ENCODE peak calls at places on chromosomes 5 and 9, in five cellular contexts. V is left ventricle myocardium inferior, R is HCT116, Q is adrenal gland, A is IMR-90. N is an unnamed sample.

GRCh38 chr9:83444110-83444509 is 94.1 kb downstream of the FRMD3 start:
- DNase-seq in A (no peak), Q (peak; percentile 63), R (no peak), V (peak; percentile 69), N (no peak)

GRCh38 chr9:113957778-113958430 is 81.8 kb downstream of the ZNF618 start:
- DNase-seq in R (no peak), V (no peak), Q (no peak), A (peak; percentile 94), N (no peak)

GRCh38 chr9:73155389-73155788 is 3.7 kb downstream of the ANXA1 start:
- DNase-seq in A (no peak), Q (no peak), R (no peak), V (no peak), N (no peak)

GRCh38 chr5:111083323-111083722 is 8.8 kb upstream of the WDR36 start:
- DNase-seq in V (no peak), Q (no peak), R (no peak), A (no peak), N (no peak)

GRCh38 chr5:151406322-151406947 is 41.0 kb upstream of the SLC36A1 start:
- DNase-seq in V (no peak), R (peak; percentile 26), Q (peak; percentile 32), A (peak; percentile 4), N (peak; percentile 46)

GRCh38 chr5:155936520-155937406 is 390.2 kb upstream of the SGCD start:
- DNase-seq in A (no peak), V (no peak), Q (no peak), R (no peak), N (no peak)

GRCh38 chr5:55800924-55801323 is 50.2 kb upstream of the IL31RA start:
- DNase-seq in Q (no peak), R (no peak), V (no peak), A (no peak), N (no peak)

GRCh38 chr9:114417511-114417910 is 29.7 kb upstream of the AKNA start:
- DNase-seq in Q (no peak), A (peak; percentile 77), V (no peak), R (no peak), N (peak; percentile 30)

GRCh38 chr9:98314381-98315066 is 59.1 kb upstream of the TBC1D2 start:
- DNase-seq in A (peak; percentile 69), R (no peak), V (no peak), Q (no peak), N (peak; percentile 62)

GRCh38 chr9:79362100-79363081 is 209.4 kb upstream of the TLE4 start:
- DNase-seq in R (no peak), V (no peak), Q (no peak), A (peak; percentile 64), N (no peak)

GRCh38 chr5:53323511-53323910 is 156.9 kb upstream of the FST start:
- DNase-seq in Q (no peak), A (no peak), R (no peak), V (no peak), N (no peak)

GRCh38 chr5:107005653-107006052 is 665.1 kb downstream of the EFNA5 start:
- DNase-seq in Q (no peak), A (no peak), V (no peak), R (no peak), N (no peak)

GRCh38 chr5:172637740-172638139 is 3.3 kb upstream of the NEURL1B start:
- DNase-seq in V (no peak), A (no peak), R (no peak), Q (no peak), N (no peak)

GRCh38 chr5:131289738-131290137 is 25.9 kb downstream of the CDC42SE2 start:
- DNase-seq in A (no peak), Q (no peak), V (no peak), R (no peak), N (no peak)

GRCh38 chr5:13946111-13946510 is 1.6 kb upstream of the DNAH5 start:
- DNase-seq in A (peak; percentile 10), R (no peak), V (no peak), Q (no peak), N (no peak)

GRCh38 chr5:116478461-116478860 is 96.2 kb downstream of the SEMA6A start:
- DNase-seq in R (no peak), V (no peak), Q (no peak), A (no peak), N (peak; percentile 72)

GRCh38 chr9:94014066-94014654 is 59.0 kb upstream of the BARX1 start:
- DNase-seq in R (no peak), A (peak; percentile 49), Q (no peak), V (no peak), N (peak; percentile 71)

GRCh38 chr5:107658528-107658927 is 12.2 kb downstream of the EFNA5 start:
- DNase-seq in R (no peak), Q (no peak), V (no peak), A (no peak), N (no peak)

GRCh38 chr5:54040773-54041172 is 269.6 kb downstream of the ARL15 start:
- DNase-seq in R (no peak), A (no peak), Q (no peak), V (no peak), N (no peak)

GRCh38 chr9:81827616-81828296 is 100.5 kb upstream of the SPATA31D4 start:
- DNase-seq in A (no peak), V (no peak), R (no peak), Q (no peak), N (no peak)

GRCh38 chr9:100714372-100715099 is 136.7 kb downstream of the CAVIN4 start:
- DNase-seq in Q (peak; percentile 62), A (peak; percentile 48), V (peak; percentile 30), R (peak; percentile 41), N (peak; percentile 83)

GRCh38 chr9:95206143-95206542 is 111.4 kb downstream of the FANCC start:
- DNase-seq in Q (no peak), A (peak; percentile 36), V (no peak), R (no peak), N (peak; percentile 36)

GRCh38 chr5:157342822-157343402 is 77.0 kb downstream of the CYFIP2 start:
- DNase-seq in A (no peak), R (peak; percentile 23), Q (peak; percentile 42), V (no peak), N (peak; percentile 30)

GRCh38 chr9:134374301-134375010 is 48.2 kb downstream of the RXRA start:
- DNase-seq in V (peak; percentile 45), R (no peak), Q (peak; percentile 80), A (no peak), N (no peak)

GRCh38 chr5:158586054-158586453 is 513.7 kb downstream of the EBF1 start:
- DNase-seq in V (no peak), R (no peak), Q (no peak), A (no peak), N (no peak)

GRCh38 chr9:90642570-90643539 is at the start of gene DIRAS2:
- DNase-seq in Q (peak; percentile 46), A (peak; percentile 43), V (peak; percentile 22), R (peak; percentile 6), N (peak; percentile 50)

GRCh38 chr9:26809795-26810194 is 82.8 kb downstream of the CAAP1 start:
- DNase-seq in Q (no peak), R (peak; percentile 59), V (no peak), A (peak; percentile 58), N (peak; percentile 56)

GRCh38 chr5:152072076-152072475 is 147.4 kb upstream of the GLRA1 start:
- DNase-seq in V (peak; percentile 41), Q (no peak), A (no peak), R (no peak), N (peak; percentile 83)

GRCh38 chr9:75152416-75152815 is 64.1 kb downstream of the OSTF1 start:
- DNase-seq in R (no peak), A (peak; percentile 57), Q (no peak), V (no peak), N (no peak)

GRCh38 chr9:87504938-87505337 is 7.3 kb downstream of the DAPK1 start:
- DNase-seq in Q (no peak), V (no peak), R (no peak), A (no peak), N (no peak)

GRCh38 chr5:5481206-5481605 is 58.7 kb downstream of the ICE1 start:
- DNase-seq in A (no peak), Q (no peak), V (no peak), R (no peak), N (no peak)

GRCh38 chr9:135079018-135079417 is 8.4 kb upstream of the OLFM1 start:
- DNase-seq in Q (no peak), R (no peak), A (no peak), V (no peak), N (no peak)

GRCh38 chr9:124718928-124719327 is 52.2 kb downstream of the NR6A1 start:
- DNase-seq in Q (no peak), A (no peak), R (no peak), V (no peak), N (no peak)

GRCh38 chr9:76216161-76216649 is 178.0 kb downstream of the RFK start:
- DNase-seq in A (peak; percentile 98), V (no peak), R (peak; percentile 15), Q (no peak), N (no peak)
- H3K9me3 ChIP-seq in A (no peaks in the 10 kb centered on the region), V (no peaks in the 10 kb centered on the region), R (no peaks in the 10 kb centered on the region), Q (no peaks in the 10 kb centered on the region), N (no peaks in the 10 kb centered on the region)

GRCh38 chr5:7078090-7078489 is 317.8 kb upstream of the ADCY2 start:
- DNase-seq in V (no peak), Q (no peak), A (no peak), R (no peak), N (no peak)

GRCh38 chr5:7074176-7074575 is 321.8 kb upstream of the ADCY2 start:
- DNase-seq in Q (no peak), R (no peak), V (no peak), A (no peak), N (no peak)

GRCh38 chr5:7073666-7074065 is 322.3 kb upstream of the ADCY2 start:
- DNase-seq in Q (no peak), A (no peak), V (no peak), R (no peak), N (no peak)

GRCh38 chr5:7080501-7080900 is 315.4 kb upstream of the ADCY2 start:
- DNase-seq in A (no peak), V (no peak), R (no peak), Q (no peak), N (no peak)

DNA sequence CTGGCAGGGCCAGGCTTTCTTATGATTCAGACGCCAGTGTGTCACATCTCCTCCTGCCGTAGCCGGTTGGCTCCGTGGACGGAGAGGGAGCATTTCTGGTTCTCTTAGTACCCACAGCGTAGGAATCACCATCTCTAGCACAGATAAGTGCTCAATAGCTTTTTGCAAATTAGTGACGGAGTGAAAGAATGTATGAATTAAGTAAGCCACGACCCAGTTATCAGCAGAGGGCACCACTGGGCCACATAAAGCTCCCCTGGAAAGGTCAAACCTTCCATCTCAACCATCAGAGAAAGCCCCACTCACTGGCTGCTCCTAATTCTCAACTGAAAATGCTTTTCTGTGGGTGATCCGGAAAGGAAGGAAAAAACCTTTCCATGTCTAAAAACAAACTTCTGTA is 317.0 kb upstream of the ADCY2 start:
- DNase-seq in V (no peak), Q (peak; percentile 25), A (no peak), R (no peak), N (peak; percentile 41)
- TF ChIP-seq CTCF in V (no peak), Q (peak; percentile 11), A (no peak), R (no peak), N (no peak)

DNA sequence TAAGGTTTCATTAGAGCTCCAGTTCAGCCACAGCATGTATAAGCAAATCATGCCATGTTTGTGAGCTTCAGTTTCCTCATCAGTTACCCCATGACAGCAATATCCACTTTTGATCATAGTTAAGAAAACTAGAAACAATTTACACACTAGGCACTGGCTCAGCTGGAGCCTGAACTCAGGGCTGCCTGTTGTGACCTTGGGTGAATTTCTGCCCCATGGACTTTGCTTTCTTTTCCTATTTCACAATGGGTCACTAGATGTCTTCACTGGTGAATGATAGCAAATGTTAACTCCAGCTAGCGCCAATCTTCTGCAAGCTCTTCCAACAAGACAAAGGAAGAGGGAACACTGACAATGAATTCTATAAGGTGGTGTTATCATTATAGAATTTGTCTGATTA is 233.3 kb upstream of the TRIM32 start:
- DNase-seq in R (no peak), Q (no peak), V (no peak), A (no peak), N (no peak)
- H3K9me3 ChIP-seq in R (no peaks in the 10 kb centered on the region), Q (no peaks in the 10 kb centered on the region), V (peaks cover 20% of the 10 kb centered on the region), A (peaks cover 2% of the 10 kb centered on the region), N (no peaks in the 10 kb centered on the region)

GRCh38 chr5:78221964-78222451 is 72.5 kb downstream of the AP3B1 start:
- DNase-seq in V (no peak), A (peak; percentile 4), Q (no peak), R (no peak), N (peak; percentile 47)
- TF ChIP-seq CTCF in V (no peak), A (no peak), Q (no peak), R (no peak), N (peak; percentile 29)

N was measured in cardiac muscle cell.